ENCODE peak calls at places on chromosomes 16 and 17, in six cellular contexts. Q is heart right ventricle; D is BE2C; V is CD8-positive, alpha-beta memory T cell; B is transverse colon; X is fibroblast of lung. T is an unnamed sample.

GRCh38 chr16:27365142-27366089 is 36.6 kb upstream of the IL21R start:
- DNase-seq in Q (no peak), X (no peak), V (no peak), B (no peak), D (no peak), T (no peak)

GRCh38 chr17:13931752-13932477 is 137.4 kb upstream of the COX10 start:
- DNase-seq in V (no peak), B (peak), Q (peak), D (no peak), X (peak), T (no peak)

GRCh38 chr17:43360376-43360738 is 38.4 kb upstream of the ARL4D start:
- DNase-seq in V (peak), Q (peak), X (peak), B (peak), D (peak), T (peak)

GRCh38 chr16:1779741-1780676 is 2.4 kb downstream of the SPSB3 start:
- DNase-seq in D (peak), X (no peak), Q (no peak), B (peak), V (no peak), T (no peak)

GRCh38 chr16:47928008-47928407 is 227.8 kb downstream of the ABCC12 start:
- DNase-seq in X (no peak), Q (no peak), V (no peak), D (peak), B (no peak), T (no peak)

GRCh38 chr17:50822550-50822949 is 12.8 kb upstream of the WFIKKN2 start:
- DNase-seq in B (no peak), X (no peak), D (no peak), V (no peak), Q (no peak), T (no peak)

GRCh38 chr16:52227851-52228250 is 319.1 kb downstream of the TOX3 start:
- DNase-seq in B (no peak), D (no peak), Q (no peak), V (no peak), X (no peak), T (no peak)

GRCh38 chr16:69741951-69742904 is 12.5 kb downstream of the NOB1 start:
- DNase-seq in B (peak), V (no peak), X (peak), Q (peak), D (peak), T (no peak)

GRCh38 chr17:17155568-17155967 is 50.6 kb downstream of the PLD6 start:
- DNase-seq in V (no peak), X (no peak), B (no peak), D (no peak), Q (no peak), T (no peak)

GRCh38 chr16:14501331-14502255 is 128.5 kb downstream of the PARN start:
- DNase-seq in D (peak), Q (peak), B (peak), V (no peak), X (peak), T (no peak)

GRCh38 chr17:77383613-77384608 is 243.1 kb downstream of the SEC14L1 start:
- DNase-seq in D (no peak), X (no peak), Q (peak), V (no peak), B (no peak), T (peak)

GRCh38 chr17:13171790-13172189 is 154.0 kb upstream of the ELAC2 start:
- DNase-seq in B (no peak), Q (no peak), V (no peak), D (no peak), X (no peak), T (no peak)

GRCh38 chr16:85398050-85398451 is 215.1 kb upstream of the GSE1 start:
- DNase-seq in D (no peak), Q (no peak), B (no peak), X (no peak), V (no peak), T (no peak)

GRCh38 chr17:80265205-80266068 is 4.8 kb downstream of the RNF213 start:
- DNase-seq in V (peak), B (no peak), Q (no peak), X (no peak), D (no peak), T (peak)

GRCh38 chr16:57619606-57620315 is 8.7 kb upstream of the ADGRG1 start:
- DNase-seq in Q (no peak), B (peak), D (peak), V (no peak), X (no peak), T (no peak)

GRCh38 chr17:38428643-38429371 is 543 bp downstream of the ARHGAP23 start:
- DNase-seq in V (no peak), B (peak), X (peak), Q (peak), D (no peak), T (no peak)

GRCh38 chr17:63405741-63406261 is 40.3 kb downstream of the CYB561 start:
- DNase-seq in D (no peak), X (peak), B (no peak), Q (no peak), V (peak), T (peak)

GRCh38 chr17:81961554-81962498 is 839 bp upstream of the NOTUM start:
- DNase-seq in X (no peak), Q (no peak), V (no peak), D (no peak), B (no peak), T (peak)

GRCh38 chr16:89024546-89024945 is 47.5 kb upstream of the CBFA2T3 start:
- DNase-seq in Q (no peak), V (no peak), B (no peak), X (no peak), D (peak), T (no peak)

GRCh38 chr16:85475233-85475632 is 137.9 kb upstream of the GSE1 start:
- DNase-seq in X (no peak), Q (no peak), V (no peak), D (peak), B (no peak), T (no peak)

GRCh38 chr16:68844211-68844564 is 857 bp downstream of the TANGO6 start:
- DNase-seq in Q (no peak), V (no peak), B (no peak), D (no peak), X (no peak), T (peak)

GRCh38 chr16:50800074-50800473 is 58.2 kb downstream of the CYLD start:
- DNase-seq in X (no peak), V (no peak), Q (no peak), D (no peak), B (no peak), T (no peak)

GRCh38 chr17:68424861-68425260 is 32.4 kb downstream of the WIPI1 start:
- DNase-seq in X (no peak), Q (no peak), D (no peak), V (no peak), B (no peak), T (no peak)

GRCh38 chr17:79085921-79086551 is 11.4 kb downstream of the ENGASE start:
- DNase-seq in Q (no peak), D (no peak), B (no peak), X (no peak), V (no peak), T (no peak)

GRCh38 chr17:63530557-63531021 is 7.4 kb downstream of the KCNH6 start:
- DNase-seq in X (no peak), V (no peak), Q (no peak), D (no peak), B (no peak), T (no peak)

GRCh38 chr16:56667581-56668571 is at the start of gene MT1G:
- DNase-seq in V (no peak), D (peak), Q (peak), X (peak), B (peak), T (no peak)

GRCh38 chr16:48495303-48495702 is 110.1 kb upstream of the SIAH1 start:
- DNase-seq in B (no peak), V (no peak), D (no peak), X (no peak), Q (no peak), T (no peak)

GRCh38 chr17:79478841-79479240 is 132.0 kb downstream of the RBFOX3 start:
- DNase-seq in V (no peak), X (no peak), Q (no peak), D (no peak), B (no peak), T (no peak)

GRCh38 chr17:3954921-3955320 is 9.3 kb downstream of the ATP2A3 start:
- DNase-seq in V (no peak), X (no peak), D (no peak), B (no peak), Q (no peak), T (no peak)

GRCh38 chr17:67829331-67829730 is 4.0 kb downstream of the BPTF start:
- DNase-seq in X (no peak), B (no peak), V (no peak), D (no peak), Q (no peak), T (peak)

GRCh38 chr16:46629331-46629843 is 8.2 kb upstream of the SHCBP1 start:
- DNase-seq in V (no peak), X (peak), Q (no peak), D (peak), B (no peak), T (no peak)

GRCh38 chr17:45900723-45901415 is 6.5 kb downstream of the MAPT start:
- DNase-seq in B (no peak), Q (no peak), V (no peak), X (no peak), D (no peak), T (no peak)

GRCh38 chr16:55835578-55835977 is 2.7 kb upstream of the CES1 start:
- DNase-seq in Q (peak), D (peak), V (no peak), X (peak), B (no peak), T (no peak)

GRCh38 chr17:1226308-1226707 is 43.9 kb upstream of the BHLHA9 start:
- DNase-seq in D (no peak), Q (no peak), V (no peak), B (no peak), X (no peak), T (no peak)

GRCh38 chr17:1228752-1229353 is 41.4 kb upstream of the BHLHA9 start:
- DNase-seq in D (no peak), Q (no peak), V (no peak), B (no peak), X (no peak), T (peak)

GRCh38 chr17:1229354-1229890 is 40.8 kb upstream of the BHLHA9 start:
- DNase-seq in V (peak), Q (peak), B (peak), X (no peak), D (no peak), T (peak)

GRCh38 chr17:1227365-1227764 is 42.9 kb upstream of the BHLHA9 start:
- DNase-seq in D (no peak), B (no peak), Q (no peak), X (no peak), V (no peak), T (no peak)

DNA sequence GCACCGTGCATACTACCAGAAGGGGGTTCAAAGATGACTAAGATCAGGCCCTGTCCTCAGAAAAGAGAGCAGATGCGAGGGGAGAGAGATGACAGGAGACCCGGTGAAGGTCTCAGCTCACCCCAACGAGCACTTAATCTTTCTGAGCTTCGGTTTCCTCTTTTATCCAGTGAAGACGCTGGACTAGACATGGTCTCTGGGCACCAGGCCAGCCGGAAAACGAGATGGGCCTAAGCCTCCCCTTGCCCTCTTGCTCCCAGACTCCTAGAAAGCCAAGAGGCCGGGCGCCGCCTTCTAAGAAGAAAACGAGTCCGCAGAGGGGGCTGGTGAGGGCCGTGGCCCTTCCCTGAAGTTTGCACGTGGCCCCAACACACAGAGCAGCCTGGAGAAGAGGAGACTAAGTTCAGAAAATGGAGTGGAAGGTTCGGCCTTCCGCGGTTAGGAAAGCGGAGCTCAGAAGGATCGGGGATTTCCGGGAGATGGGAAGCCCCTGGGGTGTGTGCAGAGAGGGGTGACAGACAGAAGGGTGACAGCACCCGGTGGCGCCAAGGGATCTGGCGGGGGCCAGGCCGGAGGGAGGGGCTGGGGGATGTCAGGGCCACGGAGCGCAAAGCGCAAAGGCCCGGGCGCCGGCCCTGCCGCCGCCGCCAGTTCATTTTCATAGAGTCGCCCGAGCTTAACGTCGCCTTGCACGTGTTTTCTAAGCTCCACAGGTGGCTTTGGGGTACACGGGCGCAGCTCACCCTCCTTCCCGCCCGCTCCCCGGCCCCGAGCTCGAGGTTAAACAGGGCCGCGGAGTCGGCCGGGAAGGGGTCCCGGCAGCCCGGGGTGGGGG is 42.1 kb upstream of the BHLHA9 start:
- DNase-seq in Q (peak), B (peak), V (peak), X (no peak), D (no peak), T (peak)
- H3K4me3 ChIP-seq in Q (peak), B (peak), V (no peak), X (no peak), D (no peak), T (no peak)

GRCh38 chr17:66467766-66468165 is 165.4 kb downstream of the PRKCA start:
- DNase-seq in Q (no peak), V (no peak), X (no peak), D (no peak), B (no peak), T (no peak)

GRCh38 chr17:66468241-66469087 is 166.1 kb downstream of the PRKCA start:
- DNase-seq in Q (no peak), D (no peak), X (no peak), B (no peak), V (no peak), T (no peak)

GRCh38 chr17:66472123-66472522 is 169.7 kb downstream of the PRKCA start:
- DNase-seq in Q (no peak), V (no peak), D (no peak), B (no peak), X (no peak), T (no peak)

GRCh38 chr17:66469088-66469442 is 166.7 kb downstream of the PRKCA start:
- DNase-seq in B (no peak), D (no peak), X (no peak), V (no peak), Q (peak), T (no peak)

DNA sequence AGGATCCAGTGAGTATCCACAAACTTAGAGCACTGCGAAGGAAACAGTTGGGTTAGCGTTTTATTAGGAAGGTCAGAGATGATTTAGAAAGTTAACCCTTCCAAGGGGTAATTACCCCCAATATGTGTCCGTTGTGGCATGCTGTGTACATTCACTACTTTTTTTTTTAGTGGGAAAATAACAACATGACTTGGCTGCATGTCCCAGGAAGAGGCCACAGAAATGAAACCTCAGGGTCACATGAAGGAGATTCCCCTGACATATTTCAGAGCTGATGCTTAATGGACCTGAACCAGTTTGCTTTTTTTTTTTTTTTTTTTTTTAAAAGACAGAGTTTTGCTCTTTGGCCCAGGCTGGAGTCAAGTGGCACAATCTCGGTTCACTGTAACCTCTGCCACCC is 167.5 kb downstream of the PRKCA start:
- DNase-seq in B (no peak), Q (no peak), X (no peak), V (no peak), D (no peak), T (no peak)
- H3K4me3 ChIP-seq in B (no peak), Q (no peak), X (no peak), V (no peak), D (no peak), T (no peak)

GRCh38 chr16:17414916-17415315 is 55.8 kb downstream of the XYLT1 start:
- DNase-seq in V (no peak), Q (no peak), B (no peak), X (no peak), D (no peak), T (no peak)

GRCh38 chr16:17412221-17412620 is 58.5 kb downstream of the XYLT1 start:
- DNase-seq in V (no peak), X (peak), D (no peak), B (no peak), Q (no peak), T (no peak)

GRCh38 chr16:17416461-17417221 is 54.1 kb downstream of the XYLT1 start:
- DNase-seq in B (peak), V (peak), Q (no peak), D (no peak), X (peak), T (peak)

GRCh38 chr16:17413508-17413907 is 57.3 kb downstream of the XYLT1 start:
- DNase-seq in B (no peak), D (no peak), V (no peak), Q (no peak), X (no peak), T (no peak)

DNA sequence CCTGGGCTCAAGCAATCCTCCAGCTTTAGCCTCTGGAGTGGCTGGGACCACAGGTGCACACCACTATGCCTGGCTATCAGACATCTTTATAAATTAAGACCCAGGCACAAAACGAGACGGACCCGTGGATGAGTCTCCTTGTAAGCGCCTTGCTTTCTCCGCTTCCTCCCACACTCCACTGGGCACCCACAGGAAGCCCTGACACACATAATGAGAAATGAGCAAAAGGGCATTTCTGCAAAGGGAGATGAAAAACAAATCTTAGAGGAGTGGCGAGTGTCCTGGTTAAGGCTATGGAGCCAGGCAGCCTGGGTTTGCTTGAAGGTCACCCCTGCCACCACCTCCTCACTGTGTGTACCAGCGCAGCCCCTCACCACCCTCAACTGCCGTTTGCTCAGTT is 56.3 kb downstream of the XYLT1 start:
- DNase-seq in X (no peak), V (no peak), B (peak), Q (no peak), D (no peak), T (no peak)
- H3K4me3 ChIP-seq in X (no peak), V (no peak), B (no peak), Q (no peak), D (no peak), T (no peak)

DNA sequence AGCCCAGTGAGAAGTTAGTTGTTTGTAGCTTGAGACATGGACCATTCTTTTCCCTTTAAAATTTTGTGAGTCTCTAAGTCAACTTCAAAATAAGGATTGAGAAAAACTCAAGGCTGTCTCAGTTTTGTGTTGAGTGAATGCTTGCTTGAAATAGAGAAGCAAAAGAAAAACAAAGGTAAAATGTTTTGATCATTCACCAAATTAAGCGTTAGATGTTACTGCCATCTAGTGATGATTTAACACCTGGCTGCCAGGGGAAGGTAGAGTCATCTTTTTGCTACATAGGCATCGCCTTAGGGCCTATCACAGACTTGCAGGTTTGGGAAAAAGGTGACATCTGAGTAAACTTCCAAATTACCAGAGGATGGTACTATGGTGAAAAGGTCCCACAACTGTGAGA is 74.4 kb downstream of the PCTP start:
- DNase-seq in B (no peak), V (no peak), D (no peak), Q (no peak), X (no peak), T (no peak)
- H3K4me3 ChIP-seq in B (no peak), V (no peak), D (no peak), Q (no peak), X (no peak), T (no peak)

DNA sequence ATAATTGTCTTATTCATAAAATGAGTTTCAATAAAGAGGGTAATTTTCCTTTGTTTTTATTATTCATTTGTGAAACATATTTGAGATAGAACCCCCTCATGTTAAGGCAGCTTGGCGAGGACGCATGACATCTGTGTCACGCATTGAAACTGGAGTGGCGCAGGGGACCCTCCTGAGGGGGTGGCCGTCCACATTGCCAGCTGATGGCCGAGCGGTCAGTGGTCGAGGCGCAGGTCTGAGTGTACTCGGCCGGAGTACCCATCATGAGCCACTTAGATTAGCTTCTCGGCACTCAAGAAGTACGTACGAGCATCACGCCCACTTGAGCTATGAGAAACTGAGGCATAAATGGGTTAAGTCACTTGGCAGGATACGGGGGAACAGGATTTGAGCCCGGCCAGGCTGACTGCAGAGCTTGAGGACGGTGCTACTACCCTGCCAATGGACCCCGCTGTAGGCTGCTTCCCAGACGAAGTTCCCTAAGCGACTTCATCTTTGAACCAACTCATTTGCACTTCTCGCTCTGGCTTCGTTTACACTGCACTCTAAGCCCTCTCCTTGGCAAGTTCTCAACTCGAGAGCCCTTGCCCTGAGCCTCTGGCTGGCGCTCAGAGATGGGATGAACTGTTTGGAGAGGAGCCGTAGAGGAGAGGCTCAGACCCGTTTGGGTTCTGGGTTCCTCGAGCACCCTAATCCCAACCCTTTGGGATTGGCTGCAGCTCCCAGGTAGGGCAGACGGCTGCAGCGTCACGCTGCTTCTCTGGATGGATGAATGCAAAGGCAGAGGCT is 91.8 kb downstream of the SDK2 start:
- DNase-seq in B (no peak), D (no peak), V (no peak), Q (no peak), X (no peak), T (no peak)
- H3K4me3 ChIP-seq in B (no peak), D (no peak), V (no peak), Q (no peak), X (no peak), T (no peak)

T was measured in CD4-positive, alpha-beta memory T cell.